ENCODE peak calls at places on chromosomes 7 and 10, in seven cellular contexts. P is heart right ventricle, Y is upper lobe of right lung, Q is fibroblast of lung, Z is Caco-2, A is uterus, U is adrenal gland. H is an unnamed sample. For H3K9me3, the result is how much of the 10 kb centered on the place peaks cover.

GRCh38 chr10:112059220-112059619 is 124.3 kb downstream of the GPAM start:
- DNase-seq in P (no peak), Y (no peak), Q (no peak), Z (no peak), A (no peak), U (no peak), H (no peak)

GRCh38 chr7:561631-562393 is 42.2 kb upstream of the PDGFA start:
- DNase-seq in P (no peak), Y (no peak), Q (no peak), Z (no peak), A (no peak), U (peak), H (peak)

GRCh38 chr7:47461161-47461560 is 120.8 kb downstream of the TNS3 start:
- DNase-seq in P (peak), Y (peak), Q (peak), Z (no peak), A (no peak), U (peak), H (no peak)

GRCh38 chr7:117808910-117809705 is 64.1 kb downstream of the CTTNBP2 start:
- DNase-seq in P (no peak), Y (no peak), Q (peak), Z (no peak), A (no peak), U (no peak), H (no peak)

GRCh38 chr10:58672855-58673254 is 160.2 kb downstream of the BICC1 start:
- DNase-seq in P (no peak), Y (no peak), Q (no peak), Z (no peak), A (no peak), U (no peak), H (no peak)

GRCh38 chr7:156064921-156065386 is 252.7 kb upstream of the SHH start:
- DNase-seq in P (no peak), Y (no peak), Q (peak), Z (peak), A (no peak), U (no peak), H (no peak)

GRCh38 chr7:129308047-129308446 is 83.2 kb downstream of the AHCYL2 start:
- DNase-seq in P (peak), Y (no peak), Q (peak), Z (no peak), A (no peak), U (peak), H (no peak)

GRCh38 chr10:12586724-12587123 is 237.4 kb downstream of the CAMK1D start:
- DNase-seq in P (no peak), Y (no peak), Q (no peak), Z (no peak), A (no peak), U (no peak), H (no peak)

GRCh38 chr10:31101123-31101522 is 69.5 kb upstream of the ZNF438 start:
- DNase-seq in P (no peak), Y (no peak), Q (peak), Z (no peak), A (no peak), U (no peak), H (no peak)

GRCh38 chr7:15764986-15765385 is 78.5 kb upstream of the MEOX2 start:
- DNase-seq in P (no peak), Y (no peak), Q (no peak), Z (peak), A (no peak), U (no peak), H (peak)

GRCh38 chr7:6375346-6376101 is 72.2 kb downstream of the DAGLB start:
- DNase-seq in P (no peak), Y (no peak), Q (peak), Z (no peak), A (no peak), U (no peak), H (no peak)

GRCh38 chr7:143259765-143260164 is 3.5 kb upstream of the GSTK1 start:
- DNase-seq in P (no peak), Y (no peak), Q (no peak), Z (peak), A (no peak), U (no peak), H (no peak)

GRCh38 chr7:131011976-131012375 is 278.0 kb upstream of the KLF14 start:
- DNase-seq in P (no peak), Y (no peak), Q (peak), Z (no peak), A (no peak), U (no peak), H (no peak)

GRCh38 chr10:79444243-79445119 is 943 bp downstream of the ZCCHC24 start:
- DNase-seq in P (peak), Y (peak), Q (peak), Z (peak), A (peak), U (peak), H (peak)

GRCh38 chr7:151491859-151492258 is 27.8 kb downstream of the RHEB start:
- DNase-seq in P (no peak), Y (no peak), Q (peak), Z (peak), A (no peak), U (no peak), H (no peak)

GRCh38 chr10:31318382-31318853 is 598 bp upstream of the ZEB1 start:
- DNase-seq in P (peak), Y (no peak), Q (peak), Z (no peak), A (peak), U (peak), H (peak)

GRCh38 chr7:1260236-1260635 is 27.6 kb downstream of the UNCX start:
- DNase-seq in P (no peak), Y (no peak), Q (no peak), Z (no peak), A (no peak), U (no peak), H (no peak)

DNA sequence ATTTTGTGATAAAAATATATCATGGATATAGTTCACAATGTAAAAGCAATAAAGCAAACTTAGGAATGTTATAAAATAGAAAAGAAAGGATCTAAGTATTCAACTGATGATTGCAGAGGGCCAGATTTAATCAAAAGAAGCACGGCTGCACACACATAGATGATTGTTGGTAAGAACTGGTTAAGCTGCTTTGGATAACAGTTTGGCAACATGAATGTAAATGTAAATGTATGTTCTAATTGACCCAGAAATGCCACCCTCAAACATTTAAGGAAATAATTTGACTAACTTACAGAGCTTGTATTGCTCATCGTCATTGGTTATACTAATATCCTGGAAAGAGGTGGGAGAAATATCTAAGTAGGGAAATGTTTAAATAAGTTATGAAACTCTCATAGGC is 13.1 kb downstream of the ZNF485 start:
- DNase-seq in P (no peak), Y (no peak), Q (no peak), Z (no peak), A (no peak), U (no peak), H (no peak)
- H3K9me3 ChIP-seq in P (under half), Y (under half), Q (under half), Z (half or more), A (under half), U (under half), H (under half)

GRCh38 chr7:135181929-135182678 is 11.6 kb upstream of the CYREN start:
- DNase-seq in P (no peak), Y (no peak), Q (no peak), Z (no peak), A (no peak), U (no peak), H (no peak)
- H3K9me3 ChIP-seq in P (under half), Y (under half), Q (under half), Z (under half), A (under half), U (under half), H (under half)

GRCh38 chr7:18873674-18874341 is 243.6 kb downstream of the TWIST1 start:
- DNase-seq in P (no peak), Y (no peak), Q (peak), Z (peak), A (no peak), U (no peak), H (no peak)

GRCh38 chr7:18872344-18872743 is 245.1 kb downstream of the TWIST1 start:
- DNase-seq in P (no peak), Y (no peak), Q (no peak), Z (no peak), A (no peak), U (no peak), H (no peak)

GRCh38 chr7:18877874-18878273 is 239.6 kb downstream of the TWIST1 start:
- DNase-seq in P (no peak), Y (no peak), Q (no peak), Z (no peak), A (no peak), U (no peak), H (no peak)

GRCh38 chr7:18874875-18875274 is 242.6 kb downstream of the TWIST1 start:
- DNase-seq in P (no peak), Y (no peak), Q (no peak), Z (no peak), A (no peak), U (no peak), H (no peak)
- H3K9me3 ChIP-seq in P (under half), Y (under half), Q (under half), Z (under half), A (under half), U (under half), H (under half)

DNA sequence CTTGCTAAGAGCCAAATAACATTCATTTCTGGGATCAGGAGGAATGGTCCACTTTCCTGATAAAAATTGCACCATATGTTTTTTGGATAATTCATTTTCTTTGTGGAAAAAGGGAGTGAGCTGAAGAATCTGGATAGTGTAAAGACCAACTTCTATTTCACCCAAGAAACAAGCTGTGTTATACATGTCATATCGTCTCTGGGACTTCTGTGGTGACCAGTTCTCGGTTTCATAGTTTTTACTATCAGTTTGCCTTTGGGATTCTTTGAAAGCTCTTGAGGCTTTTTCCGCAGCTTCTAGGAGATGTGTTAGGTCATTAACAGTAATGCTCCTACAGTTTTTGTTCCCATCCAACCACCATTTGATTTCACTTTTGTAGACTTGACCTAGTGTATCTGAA is 14.4 kb upstream of the SAMD9 start:
- DNase-seq in P (no peak), Y (no peak), Q (no peak), Z (no peak), A (no peak), U (no peak), H (no peak)
- H3K9me3 ChIP-seq in P (half or more), Y (under half), Q (under half), Z (under half), A (under half), U (under half), H (under half)

GRCh38 chr10:35437829-35438228 is 101.5 kb downstream of the CCNY start:
- DNase-seq in P (no peak), Y (no peak), Q (no peak), Z (no peak), A (no peak), U (no peak), H (no peak)

GRCh38 chr10:35440016-35440415 is 103.7 kb downstream of the CCNY start:
- DNase-seq in P (no peak), Y (no peak), Q (no peak), Z (no peak), A (no peak), U (no peak), H (no peak)

GRCh38 chr10:35435824-35436223 is 99.5 kb downstream of the CCNY start:
- DNase-seq in P (no peak), Y (no peak), Q (no peak), Z (no peak), A (no peak), U (no peak), H (no peak)

GRCh38 chr10:35439172-35439571 is 102.9 kb downstream of the CCNY start:
- DNase-seq in P (no peak), Y (no peak), Q (no peak), Z (no peak), A (no peak), U (no peak), H (no peak)

GRCh38 chr10:35438718-35439117 is 102.4 kb downstream of the CCNY start:
- DNase-seq in P (no peak), Y (no peak), Q (no peak), Z (no peak), A (no peak), U (no peak), H (no peak)
- H3K9me3 ChIP-seq in P (under half), Y (under half), Q (under half), Z (under half), A (under half), U (under half), H (under half)

DNA sequence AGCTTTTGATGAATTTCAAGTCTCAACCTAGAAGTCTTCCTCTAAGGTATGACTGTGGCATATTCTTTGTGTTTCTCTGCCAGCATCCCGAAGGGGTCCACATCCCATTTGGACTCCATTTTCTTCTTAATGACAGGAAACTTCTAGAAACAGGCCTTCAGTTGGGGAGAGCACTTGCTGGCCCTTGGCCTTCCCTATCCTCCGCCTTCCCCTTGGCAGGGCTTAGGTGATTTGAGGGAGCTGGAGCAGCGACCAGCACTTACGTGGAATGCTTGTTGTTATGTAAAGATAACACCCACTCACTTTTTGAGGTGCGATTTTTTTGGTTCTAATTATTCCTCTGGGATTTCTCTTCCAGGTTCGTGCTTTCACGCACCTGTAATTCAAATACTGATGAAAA is 42.9 kb upstream of the ZNF716 start:
- DNase-seq in P (no peak), Y (no peak), Q (no peak), Z (no peak), A (no peak), U (no peak), H (no peak)
- H3K9me3 ChIP-seq in P (under half), Y (under half), Q (under half), Z (under half), A (under half), U (under half), H (under half)

DNA sequence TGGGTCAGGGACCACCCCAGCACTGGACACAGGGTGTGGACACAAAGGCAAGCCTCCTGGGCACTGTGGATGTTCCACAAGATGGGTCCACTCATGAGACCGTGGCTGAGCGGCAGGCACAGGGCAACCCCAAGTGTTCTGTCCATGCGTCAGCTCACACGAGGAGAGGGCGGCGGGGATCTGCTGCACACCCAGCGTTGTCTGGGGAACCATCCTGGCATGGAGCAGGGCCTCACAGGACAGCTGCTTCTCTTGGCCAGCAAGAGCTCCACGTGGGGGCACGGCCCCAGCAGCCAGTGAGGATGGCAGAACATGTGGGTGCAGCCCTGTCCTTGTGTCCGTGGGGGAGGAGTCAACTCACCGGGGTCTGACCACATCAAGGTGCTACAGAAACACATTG is 195.4 kb downstream of the PTPRN2 start:
- DNase-seq in P (no peak), Y (peak), Q (no peak), Z (no peak), A (no peak), U (no peak), H (no peak)
- H3K9me3 ChIP-seq in P (under half), Y (under half), Q (under half), Z (under half), A (under half), U (under half), H (under half)

GRCh38 chr7:157442993-157443831 is 106.4 kb downstream of the DNAJB6 start:
- DNase-seq in P (no peak), Y (peak), Q (no peak), Z (no peak), A (no peak), U (no peak), H (no peak)
- H3K9me3 ChIP-seq in P (under half), Y (under half), Q (under half), Z (under half), A (under half), U (under half), H (under half)

H was measured in colonic mucosa.